ENCODE peak calls at places on chromosomes 13 and 19, in seven cellular contexts. W is HEK293T; M is T-cell; P is fibroblast of lung; N is activated T-cell treated with anti-CD3 and anti-CD28 coated beads, Interleukin-2, amount 50 U/mL, for 72 hours; Y is endodermal cell; O is HS-5. X is an unnamed sample.

GRCh38 chr19:58154287-58154678 is 3.7 kb upstream of the ZNF329 start:
- DNase-seq in W (no peak), M (no peak), P (peak), N (no peak), Y (no peak), O (no peak), X (no peak)

GRCh38 chr19:3176715-3177501 is 1.7 kb upstream of the S1PR4 start:
- DNase-seq in W (no peak), M (peak), P (peak), N (peak), Y (no peak), O (no peak), X (no peak)

GRCh38 chr19:17078038-17078919 is 2.7 kb downstream of the MYO9B start:
- DNase-seq in W (no peak), M (no peak), P (no peak), N (no peak), Y (no peak), O (no peak), X (no peak)

GRCh38 chr13:106859505-106859904 is 291.6 kb upstream of the ARGLU1 start:
- DNase-seq in W (no peak), M (no peak), P (no peak), N (no peak), Y (peak), O (no peak), X (no peak)

GRCh38 chr13:45040626-45041025 is 51.3 kb downstream of the GPALPP1 start:
- DNase-seq in W (no peak), M (no peak), P (peak), N (no peak), Y (no peak), O (no peak), X (no peak)

GRCh38 chr19:1237754-1238372 is at the start of gene CBARP:
- DNase-seq in W (peak), M (no peak), P (no peak), N (peak), Y (peak), O (no peak), X (peak)

GRCh38 chr19:2952953-2953481 is 8.2 kb upstream of the ZNF77 start:
- DNase-seq in W (no peak), M (no peak), P (no peak), N (no peak), Y (no peak), O (no peak), X (no peak)

GRCh38 chr13:41053384-41053826 is 7.9 kb upstream of the WBP4 start:
- DNase-seq in W (no peak), M (no peak), P (peak), N (no peak), Y (no peak), O (no peak), X (no peak)

GRCh38 chr13:47004022-47004421 is 107.2 kb upstream of the HTR2A start:
- DNase-seq in W (no peak), M (no peak), P (no peak), N (no peak), Y (no peak), O (no peak), X (no peak)

GRCh38 chr13:48976677-48977625 is 1.2 kb downstream of the FNDC3A start:
- DNase-seq in W (no peak), M (no peak), P (peak), N (no peak), Y (no peak), O (no peak), X (no peak)

GRCh38 chr13:107035778-107036177 is 467.8 kb upstream of the ARGLU1 start:
- DNase-seq in W (no peak), M (no peak), P (peak), N (no peak), Y (no peak), O (peak), X (no peak)

GRCh38 chr19:38691938-38692457 is 44.5 kb downstream of the ACTN4 start:
- DNase-seq in W (no peak), M (no peak), P (peak), N (no peak), Y (no peak), O (no peak), X (no peak)

GRCh38 chr19:45636275-45636674 is 2.9 kb downstream of the EML2 start:
- DNase-seq in W (no peak), M (no peak), P (no peak), N (no peak), Y (no peak), O (no peak), X (no peak)

GRCh38 chr13:98020271-98020670 is 66.8 kb downstream of the IPO5 start:
- DNase-seq in W (no peak), M (no peak), P (no peak), N (no peak), Y (no peak), O (no peak), X (no peak)

GRCh38 chr19:4636151-4636717 is 3.1 kb upstream of the TNFAIP8L1 start:
- DNase-seq in W (peak), M (peak), P (peak), N (peak), Y (peak), O (no peak), X (peak)

GRCh38 chr13:22505489-22505888 is 675.3 kb upstream of the SGCG start:
- DNase-seq in W (no peak), M (no peak), P (peak), N (no peak), Y (no peak), O (no peak), X (no peak)

GRCh38 chr13:113874579-113875428 is 10.9 kb upstream of the GAS6 start:
- DNase-seq in W (no peak), M (no peak), P (no peak), N (no peak), Y (peak), O (no peak), X (no peak)

GRCh38 chr19:49200238-49200862 is 42.8 kb downstream of the TRPM4 start:
- DNase-seq in W (peak), M (no peak), P (no peak), N (no peak), Y (peak), O (no peak), X (no peak)

GRCh38 chr13:93963266-93964131 is 516.0 kb downstream of the DCT start:
- DNase-seq in W (no peak), M (no peak), P (peak), N (no peak), Y (no peak), O (peak), X (no peak)

GRCh38 chr19:38227272-38228004 is 3.4 kb upstream of the DPF1 start:
- DNase-seq in W (no peak), M (no peak), P (no peak), N (no peak), Y (no peak), O (no peak), X (no peak)

GRCh38 chr13:80070024-80070703 is 270.8 kb downstream of the SPRY2 start:
- DNase-seq in W (no peak), M (no peak), P (no peak), N (no peak), Y (peak), O (no peak), X (no peak)

GRCh38 chr19:50344661-50345318 is 15.6 kb upstream of the KCNC3 start:
- DNase-seq in W (no peak), M (no peak), P (no peak), N (no peak), Y (no peak), O (no peak), X (no peak)

GRCh38 chr13:20391597-20392452 is 133.8 kb downstream of the CRYL1 start:
- DNase-seq in W (no peak), M (no peak), P (no peak), N (no peak), Y (peak), O (no peak), X (no peak)

GRCh38 chr13:104143760-104144406 is 1077.7 kb upstream of the SLC10A2 start:
- DNase-seq in W (no peak), M (no peak), P (no peak), N (no peak), Y (peak), O (no peak), X (no peak)

GRCh38 chr19:10748924-10749434 is 31.1 kb downstream of the DNM2 start:
- DNase-seq in W (no peak), M (no peak), P (no peak), N (no peak), Y (no peak), O (no peak), X (peak)

GRCh38 chr13:83622422-83622784 is 259.9 kb downstream of the SLITRK1 start:
- DNase-seq in W (no peak), M (no peak), P (no peak), N (no peak), Y (no peak), O (no peak), X (no peak)

GRCh38 chr19:41810301-41810700 is 13.9 kb downstream of the CEACAM3 start:
- DNase-seq in W (no peak), M (no peak), P (no peak), N (no peak), Y (no peak), O (no peak), X (no peak)

GRCh38 chr13:36357692-36358091 is 11.5 kb upstream of the SPART start:
- DNase-seq in W (no peak), M (no peak), P (no peak), N (no peak), Y (no peak), O (no peak), X (no peak)

GRCh38 chr19:51514866-51515481 is 13.4 kb upstream of the SIGLEC12 start:
- DNase-seq in W (peak), M (no peak), P (peak), N (peak), Y (no peak), O (peak), X (no peak)

GRCh38 chr13:106619688-106620555 is 52.0 kb upstream of the ARGLU1 start:
- DNase-seq in W (peak), M (no peak), P (peak), N (peak), Y (peak), O (peak), X (no peak)

GRCh38 chr13:26557051-26557392 is 461 bp upstream of the WASF3 start:
- DNase-seq in W (no peak), M (no peak), P (no peak), N (no peak), Y (no peak), O (no peak), X (no peak)

GRCh38 chr19:5967571-5967970 is 10.4 kb downstream of the RANBP3 start:
- DNase-seq in W (no peak), M (no peak), P (no peak), N (no peak), Y (no peak), O (no peak), X (no peak)

GRCh38 chr13:73717632-73718031 is 416.6 kb downstream of the KLF12 start:
- DNase-seq in W (no peak), M (no peak), P (peak), N (peak), Y (no peak), O (no peak), X (no peak)

GRCh38 chr19:54551293-54551692 is 22.3 kb upstream of the LILRA2 start:
- DNase-seq in W (no peak), M (peak), P (no peak), N (no peak), Y (no peak), O (no peak), X (no peak)

GRCh38 chr19:2485428-2485827 is 9.5 kb downstream of the GADD45B start:
- DNase-seq in W (no peak), M (no peak), P (no peak), N (no peak), Y (peak), O (no peak), X (no peak)

X was measured in amygdala.